ENCODE peak calls at places on chromosomes 1 and 21, in five cellular contexts. V is testis, C is aorta, E is tibial artery, H is left ventricle myocardium inferior. R is an unnamed sample.

GRCh38 chr1:46526013-46526688 is 25.3 kb downstream of the KNCN start:
- DNase-seq in V (no peak), C (no peak), E (no peak), H (no peak), R (no peak)

GRCh38 chr1:197868751-197869501 is 33.5 kb upstream of the C1orf53 start:
- DNase-seq in V (peak; percentile 41), C (no peak), E (no peak), H (no peak), R (no peak)

GRCh38 chr1:211633523-211633843 is 41.9 kb downstream of the NEK2 start:
- DNase-seq in V (no peak), C (no peak), E (no peak), H (no peak), R (no peak)

GRCh38 chr1:34113887-34114286 is 51.1 kb downstream of the CSMD2 start:
- DNase-seq in V (no peak), C (no peak), E (no peak), H (no peak), R (no peak)

GRCh38 chr21:45981641-45982255 is at the start of gene COL6A1:
- DNase-seq in V (peak; percentile 67), C (peak; percentile 79), E (peak; percentile 86), H (peak; percentile 78), R (no peak)

GRCh38 chr1:121558514-121558913 is 373.7 kb downstream of the SRGAP2C start:
- DNase-seq in V (no peak), C (no peak), E (no peak), H (no peak), R (no peak)

GRCh38 chr1:222347627-222348026 is 200.3 kb downstream of the HHIPL2 start:
- DNase-seq in V (no peak), C (no peak), E (no peak), H (no peak), R (no peak)

GRCh38 chr1:13617773-13618172 is 34.1 kb downstream of the PDPN start:
- DNase-seq in V (no peak), C (no peak), E (no peak), H (no peak), R (no peak)

GRCh38 chr21:33801424-33802405 is 113.9 kb downstream of the ATP5PO start:
- DNase-seq in V (no peak), C (no peak), E (no peak), H (no peak), R (no peak)

GRCh38 chr1:235366286-235366685 is 941 bp upstream of the TBCE start:
- DNase-seq in V (no peak), C (no peak), E (no peak), H (no peak), R (no peak)

GRCh38 chr1:79089946-79090345 is 83.4 kb upstream of the ADGRL4 start:
- DNase-seq in V (no peak), C (no peak), E (no peak), H (no peak), R (no peak)

GRCh38 chr21:46039891-46040660 is 57.8 kb upstream of the COL6A2 start:
- DNase-seq in V (no peak), C (no peak), E (no peak), H (no peak), R (no peak)

GRCh38 chr1:81801032-81801833 is 499 bp downstream of the ADGRL2 start:
- DNase-seq in V (peak; percentile 89), C (peak; percentile 86), E (peak; percentile 90), H (peak; percentile 80), R (peak; percentile 87)

GRCh38 chr1:178434899-178435298 is 61.9 kb downstream of the CLEC20A start:
- DNase-seq in V (no peak), C (no peak), E (no peak), H (no peak), R (no peak)

GRCh38 chr1:68675336-68675735 is 178.5 kb upstream of the DEPDC1 start:
- DNase-seq in V (no peak), C (no peak), E (no peak), H (no peak), R (no peak)

GRCh38 chr1:171763764-171764163 is 17.7 kb upstream of the METTL13 start:
- DNase-seq in V (no peak), C (no peak), E (no peak), H (no peak), R (no peak)

GRCh38 chr1:162663589-162664030 is 31.3 kb downstream of the DDR2 start:
- DNase-seq in V (peak; percentile 25), C (peak; percentile 48), E (no peak), H (no peak), R (no peak)

GRCh38 chr1:197399691-197400521 is 131.9 kb downstream of the CRB1 start:
- DNase-seq in V (peak; percentile 47), C (no peak), E (no peak), H (no peak), R (no peak)

GRCh38 chr1:54378884-54379445 is 27.2 kb downstream of the SSBP3 start:
- DNase-seq in V (no peak), C (no peak), E (no peak), H (no peak), R (no peak)

GRCh38 chr1:10724052-10724494 is 72.4 kb downstream of the CASZ1 start:
- DNase-seq in V (no peak), C (no peak), E (peak; percentile 77), H (peak; percentile 63), R (no peak)

GRCh38 chr21:45084121-45084520 is 9.7 kb downstream of the ADARB1 start:
- DNase-seq in V (no peak), C (no peak), E (no peak), H (no peak), R (no peak)

GRCh38 chr1:157499516-157499915 is 52.8 kb downstream of the FCRL5 start:
- DNase-seq in V (no peak), C (no peak), E (no peak), H (no peak), R (no peak)

GRCh38 chr1:206082831-206083695 is 30.1 kb downstream of the RHEX start:
- DNase-seq in V (no peak), C (no peak), E (no peak), H (no peak), R (no peak)

GRCh38 chr1:242432491-242433095 is 91.9 kb downstream of the PLD5 start:
- DNase-seq in V (no peak), C (no peak), E (no peak), H (no peak), R (no peak)

GRCh38 chr1:210800301-210800700 is 333.6 kb downstream of the KCNH1 start:
- DNase-seq in V (no peak), C (no peak), E (no peak), H (no peak), R (no peak)

GRCh38 chr21:34885636-34886553 is 163.2 kb downstream of the RUNX1 start:
- DNase-seq in V (peak; percentile 40), C (no peak), E (no peak), H (no peak), R (no peak)

GRCh38 chr1:87197156-87197555 is 131.5 kb upstream of the LMO4 start:
- DNase-seq in V (no peak), C (no peak), E (no peak), H (no peak), R (no peak)

GRCh38 chr1:235932090-235932510 is 65.4 kb upstream of the LYST start:
- DNase-seq in V (no peak), C (no peak), E (no peak), H (no peak), R (no peak)

GRCh38 chr21:28419110-28419509 is 573.6 kb downstream of the LTN1 start:
- DNase-seq in V (no peak), C (no peak), E (no peak), H (no peak), R (no peak)

GRCh38 chr1:247299723-247300381 is 31.8 kb downstream of the ZNF496 start:
- DNase-seq in V (no peak), C (no peak), E (peak; percentile 25), H (no peak), R (no peak)

GRCh38 chr1:119898520-119898919 is 2.2 kb upstream of the ADAM30 start:
- DNase-seq in V (no peak), C (no peak), E (no peak), H (no peak), R (no peak)

GRCh38 chr1:12140676-12141532 is 25.9 kb upstream of the TNFRSF1B start:
- DNase-seq in V (no peak), C (no peak), E (no peak), H (peak; percentile 25), R (peak; percentile 64)

GRCh38 chr1:244104309-244105060 is 53.4 kb downstream of the ZBTB18 start:
- DNase-seq in V (no peak), C (no peak), E (no peak), H (no peak), R (no peak)

GRCh38 chr1:93620841-93621210 is 60.8 kb downstream of the BCAR3 start:
- DNase-seq in V (peak; percentile 9), C (no peak), E (no peak), H (no peak), R (no peak)

GRCh38 chr21:14097881-14098499 is 112.8 kb downstream of the LIPI start:
- DNase-seq in V (no peak), C (no peak), E (no peak), H (no peak), R (no peak)

GRCh38 chr21:14092834-14093560 is 117.8 kb downstream of the LIPI start:
- DNase-seq in V (no peak), C (no peak), E (no peak), H (no peak), R (no peak)

GRCh38 chr21:14096172-14096571 is 114.6 kb downstream of the LIPI start:
- DNase-seq in V (no peak), C (no peak), E (no peak), H (no peak), R (no peak)

GRCh38 chr21:14096577-14096976 is 114.2 kb downstream of the LIPI start:
- DNase-seq in V (no peak), C (no peak), E (no peak), H (no peak), R (no peak)

GRCh38 chr21:14095021-14095420 is 115.7 kb downstream of the LIPI start:
- DNase-seq in V (no peak), C (no peak), E (no peak), H (no peak), R (no peak)
- H3K4me3 ChIP-seq in V (no peak overlapping the region), C (no peak overlapping the region), E (no peak overlapping the region), H (no peak overlapping the region), R (no peak overlapping the region)

GRCh38 chr1:226650236-226650841 is 88.7 kb downstream of the ITPKB start:
- DNase-seq in V (no peak), C (peak; percentile 37), E (no peak), H (peak; percentile 15), R (no peak)
- H3K27ac ChIP-seq in V (no peak overlapping the region), C (no peak overlapping the region), E (no peak overlapping the region), H (no peak overlapping the region), R (no peak overlapping the region)

GRCh38 chr1:115084902-115085505 is 4.3 kb downstream of the TSPAN2 start:
- DNase-seq in V (no peak), C (peak; percentile 48), E (no peak), H (no peak), R (no peak)
- H3K4me3 ChIP-seq in V (no peak overlapping the region), C (no peak overlapping the region), E (peak overlapping the region; percentile 1), H (peak overlapping the region; percentile 24), R (peak overlapping the region; percentile 40)

GRCh38 chr1:175307160-175307559 is 114.6 kb upstream of the KIAA0040 start:
- DNase-seq in V (no peak), C (no peak), E (no peak), H (no peak), R (no peak)
- H3K27ac ChIP-seq in V (no peak overlapping the region), C (no peak overlapping the region), E (no peak overlapping the region), H (no peak overlapping the region), R (no peak overlapping the region)

GRCh38 chr1:111592389-111593361 is 26.9 kb upstream of the RAP1A start:
- DNase-seq in V (peak; percentile 53), C (peak; percentile 94), E (peak; percentile 97), H (peak; percentile 87), R (peak; percentile 90)
- H3K4me3 ChIP-seq in V (no peak overlapping the region), C (no peak overlapping the region), E (no peak overlapping the region), H (peak overlapping the region; percentile 36), R (peak overlapping the region; percentile 41)

R was measured in coronary artery.